ENCODE peak calls at places on chromosomes 7 and 10, in four cellular contexts. A is H1, F is H9, G is mesendoderm. P is an unnamed sample.

GRCh38 chr7:142077762-142078161 is 33.8 kb upstream of the MGAM2 start:
- DNase-seq in F (no peak), G (no peak), A (no peak), P (no peak)

GRCh38 chr10:77713506-77714280 is 76.1 kb upstream of the KCNMA1 start:
- DNase-seq in G (no peak), A (no peak), F (no peak), P (peak; percentile 51)

GRCh38 chr7:37732253-37732652 is 48.7 kb downstream of the GPR141 start:
- DNase-seq in F (peak; percentile 64), G (peak; percentile 78), A (peak; percentile 21), P (no peak)

GRCh38 chr10:115654961-115655360 is 561.8 kb downstream of the ATRNL1 start:
- DNase-seq in G (no peak), F (no peak), A (no peak), P (no peak)

GRCh38 chr7:44625899-44626511 is 19.6 kb downstream of the OGDH start:
- DNase-seq in F (no peak), A (no peak), G (peak; percentile 37), P (no peak)

GRCh38 chr7:31114593-31115343 is 62.7 kb downstream of the ADCYAP1R1 start:
- DNase-seq in G (peak; percentile 53), F (no peak), A (no peak), P (peak; percentile 44)

GRCh38 chr7:80823066-80823465 is 95.8 kb downstream of the SEMA3C start:
- DNase-seq in A (no peak), F (no peak), G (no peak), P (no peak)

GRCh38 chr10:61903184-61903990 is 1.9 kb downstream of the ARID5B start:
- DNase-seq in G (peak; percentile 81), A (no peak), F (peak; percentile 61), P (peak; percentile 55)

GRCh38 chr10:112232670-112233069 is 49.1 kb upstream of the GPAM start:
- DNase-seq in G (peak; percentile 28), A (no peak), F (no peak), P (no peak)

GRCh38 chr7:137882261-137882668 is 35.5 kb upstream of the DGKI start:
- DNase-seq in F (no peak), G (peak; percentile 79), A (no peak), P (peak; percentile 100)

GRCh38 chr7:77266162-77266807 is 66.7 kb upstream of the FGL2 start:
- DNase-seq in F (no peak), G (no peak), A (no peak), P (peak; percentile 47)

GRCh38 chr7:86904949-86905834 is 154.3 kb downstream of the ELAPOR2 start:
- DNase-seq in G (peak; percentile 42), A (no peak), F (no peak), P (peak; percentile 10)

GRCh38 chr7:137916564-137916963 is 69.8 kb upstream of the DGKI start:
- DNase-seq in G (no peak), F (no peak), A (no peak), P (no peak)

GRCh38 chr10:75223507-75223906 is 12.2 kb downstream of the COMTD1 start:
- DNase-seq in A (no peak), G (peak; percentile 93), F (peak; percentile 69), P (no peak)
- H3K4me1 ChIP-seq in A (peaks cover 34% of the 10 kb centered on the region), G (peaks cover 18% of the 10 kb centered on the region), F (peaks cover 10% of the 10 kb centered on the region), P (peaks cover 28% of the 10 kb centered on the region)

DNA sequence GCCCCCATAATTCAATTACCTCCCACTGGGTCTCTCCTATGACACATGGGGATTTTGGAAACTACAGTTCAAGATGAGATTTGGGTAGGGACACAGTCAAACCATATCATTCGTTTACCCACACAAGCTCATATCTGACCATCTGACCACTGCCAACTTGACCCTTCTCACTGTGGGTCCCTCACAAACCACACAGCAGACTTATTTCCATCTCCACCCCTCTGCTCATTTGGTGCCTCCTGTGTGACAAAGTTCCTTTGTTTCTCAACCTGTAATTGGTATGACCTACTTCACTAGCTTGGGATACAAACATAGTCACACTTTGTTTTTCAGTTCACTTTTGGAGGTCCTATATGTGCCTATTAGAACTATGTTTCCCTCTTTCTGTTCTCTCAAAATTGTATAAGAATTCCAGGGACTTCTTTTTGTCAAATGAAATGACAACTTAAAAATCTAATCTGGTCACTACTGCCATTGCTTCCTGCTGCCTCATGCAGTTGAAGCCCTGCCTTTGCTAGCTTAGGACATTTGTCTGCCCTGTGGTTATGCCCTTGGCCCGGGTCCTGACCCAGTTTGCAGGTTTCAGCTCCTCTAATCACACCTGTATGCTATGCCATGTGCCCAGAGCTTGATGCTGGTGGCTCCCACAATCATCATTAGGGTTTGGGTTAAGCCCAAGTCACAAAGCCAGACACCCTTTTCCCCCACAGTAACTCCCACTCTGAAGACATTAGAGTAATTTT is 69.9 kb downstream of the PPP1R3C start:
- DNase-seq in G (no peak), A (no peak), F (no peak), P (no peak)
- H3K56ac ChIP-seq in G (no peak overlapping the region), A (no peak overlapping the region), F (no peak overlapping the region), P (no peak overlapping the region)

GRCh38 chr10:122288917-122289316 is 17.8 kb downstream of the BTBD16 start:
- DNase-seq in A (no peak), F (no peak), G (no peak), P (no peak)
- H4K5ac ChIP-seq in A (no peak overlapping the region), F (no peak overlapping the region), G (no peak overlapping the region), P (no peak overlapping the region)

GRCh38 chr10:34650156-34650555 is 164.9 kb downstream of the PARD3 start:
- DNase-seq in A (no peak), F (no peak), G (no peak), P (no peak)
- H3K4me1 ChIP-seq in A (peaks cover 21% of the 10 kb centered on the region), F (peaks cover 26% of the 10 kb centered on the region), G (peaks cover 26% of the 10 kb centered on the region), P (no peaks in the 10 kb centered on the region)

GRCh38 chr7:46213154-46213537 is 292.1 kb upstream of the IGFBP3 start:
- DNase-seq in A (no peak), G (no peak), F (no peak), P (no peak)

GRCh38 chr7:46214526-46214925 is 293.5 kb upstream of the IGFBP3 start:
- DNase-seq in F (no peak), G (no peak), A (no peak), P (no peak)

GRCh38 chr7:46220066-46220630 is 299.1 kb upstream of the IGFBP3 start:
- DNase-seq in G (no peak), A (no peak), F (no peak), P (peak; percentile 23)

GRCh38 chr7:46215987-46216567 is 295.0 kb upstream of the IGFBP3 start:
- DNase-seq in F (peak; percentile 34), G (peak; percentile 79), A (no peak), P (no peak)

GRCh38 chr7:46218461-46219202 is 297.6 kb upstream of the IGFBP3 start:
- DNase-seq in A (no peak), G (no peak), F (no peak), P (no peak)
- H3K56ac ChIP-seq in A (no peak overlapping the region), G (no peak overlapping the region), F (no peak overlapping the region), P (no peak overlapping the region)

DNA sequence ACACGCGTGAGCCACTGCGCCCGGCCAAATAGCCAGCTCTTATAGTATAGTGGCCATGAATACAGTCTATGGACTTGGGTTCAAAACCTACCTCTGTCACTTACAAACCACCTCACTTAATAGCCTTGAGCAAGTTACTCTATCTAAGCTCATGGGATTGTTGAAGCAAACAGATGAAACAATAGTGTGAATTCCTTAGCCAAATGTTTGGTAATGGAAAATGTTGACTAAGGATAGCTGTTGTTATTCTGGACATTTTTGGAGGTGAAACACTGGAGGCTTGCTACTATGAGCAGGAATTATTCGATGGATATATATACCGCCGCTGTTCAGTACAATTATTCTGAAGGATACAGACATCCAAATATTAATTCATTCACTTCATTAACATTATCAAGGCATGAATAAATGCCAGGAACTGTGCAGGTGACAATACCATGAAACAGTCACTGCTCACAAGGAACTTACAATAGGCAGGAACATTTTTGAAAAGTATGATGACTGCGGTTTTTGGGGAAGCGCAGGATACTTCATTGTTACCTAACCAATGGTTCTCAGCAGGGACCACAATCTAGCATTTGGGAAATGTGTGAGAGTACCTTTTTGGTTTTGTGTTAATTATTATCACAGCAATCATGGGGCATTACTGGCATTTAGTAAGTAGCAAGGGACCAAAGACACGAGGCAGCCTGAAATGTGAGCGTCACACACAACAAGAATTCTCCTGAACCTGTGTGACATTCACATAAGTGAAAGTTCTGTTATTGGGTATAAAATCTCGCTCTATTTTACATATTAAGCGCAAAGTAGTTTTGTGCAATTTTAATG is 55.7 kb downstream of the CUBN start:
- DNase-seq in G (no peak), A (no peak), F (no peak), P (no peak)
- H4K5ac ChIP-seq in G (no peak overlapping the region), A (no peak overlapping the region), F (no peak overlapping the region), P (peak overlapping the region; percentile 18)

DNA sequence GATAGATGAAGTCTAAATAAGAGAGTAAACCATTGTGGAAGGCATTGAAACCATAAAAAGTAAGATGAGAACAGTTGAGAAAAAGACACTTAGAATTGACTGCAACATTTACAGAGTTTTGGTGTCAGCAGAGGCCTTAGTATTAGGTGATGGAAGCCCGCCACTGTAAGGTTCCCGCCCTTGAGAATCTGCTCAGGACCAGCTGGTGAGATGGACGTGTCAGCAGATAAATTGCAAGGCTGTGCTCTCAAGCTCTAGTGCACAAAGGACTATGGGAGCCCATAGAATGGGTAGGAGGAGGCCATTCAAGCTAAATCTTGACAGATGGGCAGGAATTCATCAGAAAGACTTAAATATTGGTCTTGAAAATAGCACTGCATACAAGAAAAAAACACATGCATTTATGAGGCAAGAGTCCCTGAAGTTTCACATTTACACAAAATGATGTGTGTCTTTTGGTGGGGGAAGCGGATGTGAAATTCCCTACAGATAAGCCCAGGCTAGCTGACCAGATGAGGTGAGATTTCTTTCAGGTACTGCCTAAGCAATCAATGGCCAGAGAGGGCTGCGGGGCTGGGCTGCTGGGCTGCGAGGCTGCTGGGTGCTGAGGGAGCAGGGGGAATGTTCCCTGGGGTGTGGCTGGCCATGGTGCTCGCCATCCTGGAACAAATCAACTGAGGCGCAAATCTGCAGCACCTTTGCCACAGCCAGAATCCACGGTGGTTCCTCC is 42.5 kb downstream of the SYPL1 start:
- DNase-seq in F (no peak), A (no peak), G (no peak), P (no peak)
- H3K4me1 ChIP-seq in F (no peaks in the 10 kb centered on the region), A (peaks cover 4% of the 10 kb centered on the region), G (peaks cover 18% of the 10 kb centered on the region), P (peaks cover 7% of the 10 kb centered on the region)

GRCh38 chr10:26336979-26337378 is 101.2 kb upstream of the APBB1IP start:
- DNase-seq in G (no peak), F (no peak), A (no peak), P (no peak)
- H3K56ac ChIP-seq in G (no peak overlapping the region), F (no peak overlapping the region), A (no peak overlapping the region), P (no peak overlapping the region)

GRCh38 chr10:51073461-51074237 is 638 bp upstream of the PRKG1 start:
- DNase-seq in A (no peak), G (peak; percentile 67), F (peak; percentile 63), P (peak; percentile 31)
- H4K5ac ChIP-seq in A (no peak overlapping the region), G (no peak overlapping the region), F (no peak overlapping the region), P (no peak overlapping the region)

DNA sequence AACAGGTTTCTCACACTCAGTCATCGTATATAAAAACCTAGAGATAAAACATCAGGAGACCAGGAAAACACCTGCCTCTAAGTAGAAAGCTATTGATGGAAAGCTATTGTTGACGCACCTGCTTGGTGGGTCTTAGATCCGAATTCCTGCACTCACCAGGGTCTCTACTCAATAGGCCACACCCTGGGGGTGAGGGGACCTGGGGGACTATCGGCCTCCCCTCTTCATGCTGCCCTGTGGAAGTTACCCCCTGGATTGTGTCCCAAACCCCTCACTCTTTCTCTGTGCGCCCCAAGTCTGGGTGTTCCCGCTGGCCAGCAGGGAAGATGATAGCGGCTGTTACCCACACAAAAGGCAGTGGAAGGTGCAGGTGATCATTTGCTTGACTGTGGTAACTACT is 313.0 kb downstream of the WDR37 start:
- DNase-seq in A (no peak), F (no peak), G (no peak), P (no peak)
- H3K4me1 ChIP-seq in A (no peaks in the 10 kb centered on the region), F (peaks cover 2% of the 10 kb centered on the region), G (no peaks in the 10 kb centered on the region), P (no peaks in the 10 kb centered on the region)